ENCODE peak calls at places on chromosomes 12 and 14, in nine cellular contexts. One of them, this sample, is unnamed.

GRCh38 chr14:59529189-59529588 is 44.9 kb downstream of the JKAMP start:
- DNase-seq in tibial nerve: no peak
- DNase-seq in suprapubic skin: no peak
- DNase-seq in A549: no peak
- DNase-seq in transverse colon: no peak
- DNase-seq in stomach: no peak
- DNase-seq in sigmoid colon: no peak
- DNase-seq in SK-N-SH: no peak
- DNase-seq in K562: no peak
- DNase-seq in this sample: no peak

GRCh38 chr12:6285532-6286306 is 24.8 kb upstream of the PLEKHG6 start:
- DNase-seq in transverse colon: no peak
- DNase-seq in stomach: no peak
- DNase-seq in sigmoid colon: no peak
- DNase-seq in K562: no peak
- DNase-seq in tibial nerve: no peak
- DNase-seq in suprapubic skin: no peak
- DNase-seq in A549: no peak
- DNase-seq in SK-N-SH: no peak
- DNase-seq in this sample: no peak

GRCh38 chr12:51689972-51690371 is 98.9 kb downstream of the SCN8A start:
- DNase-seq in A549: no peak
- DNase-seq in stomach: no peak
- DNase-seq in transverse colon: no peak
- DNase-seq in K562: no peak
- DNase-seq in sigmoid colon: no peak
- DNase-seq in SK-N-SH: no peak
- DNase-seq in tibial nerve: no peak
- DNase-seq in suprapubic skin: no peak
- DNase-seq in this sample: no peak

GRCh38 chr12:76055393-76055792 is 23.8 kb upstream of the PHLDA1 start:
- DNase-seq in stomach: no peak
- DNase-seq in tibial nerve: no peak
- DNase-seq in SK-N-SH: no peak
- DNase-seq in A549: no peak
- DNase-seq in K562: no peak
- DNase-seq in suprapubic skin: no peak
- DNase-seq in transverse colon: no peak
- DNase-seq in sigmoid colon: no peak
- DNase-seq in this sample: no peak

GRCh38 chr12:47391566-47391965 is 311.8 kb upstream of the AMIGO2 start:
- DNase-seq in tibial nerve: no peak
- DNase-seq in SK-N-SH: no peak
- DNase-seq in sigmoid colon: no peak
- DNase-seq in suprapubic skin: no peak
- DNase-seq in transverse colon: peak
- DNase-seq in A549: no peak
- DNase-seq in stomach: peak
- DNase-seq in K562: no peak
- DNase-seq in this sample: no peak

GRCh38 chr14:51564460-51564859 is 87.2 kb upstream of the FRMD6 start:
- DNase-seq in transverse colon: no peak
- DNase-seq in A549: no peak
- DNase-seq in tibial nerve: no peak
- DNase-seq in stomach: no peak
- DNase-seq in suprapubic skin: no peak
- DNase-seq in SK-N-SH: no peak
- DNase-seq in sigmoid colon: no peak
- DNase-seq in K562: no peak
- DNase-seq in this sample: no peak

GRCh38 chr12:54479421-54479820 is 6.0 kb upstream of the GTSF1 start:
- DNase-seq in sigmoid colon: no peak
- DNase-seq in stomach: no peak
- DNase-seq in transverse colon: no peak
- DNase-seq in A549: no peak
- DNase-seq in tibial nerve: no peak
- DNase-seq in SK-N-SH: no peak
- DNase-seq in suprapubic skin: no peak
- DNase-seq in K562: no peak
- DNase-seq in this sample: no peak

GRCh38 chr12:64450711-64451486 is 1.0 kb upstream of the TBK1 start:
- DNase-seq in SK-N-SH: peak
- DNase-seq in sigmoid colon: no peak
- DNase-seq in stomach: no peak
- DNase-seq in suprapubic skin: no peak
- DNase-seq in K562: peak
- DNase-seq in A549: no peak
- DNase-seq in tibial nerve: no peak
- DNase-seq in transverse colon: no peak
- DNase-seq in this sample: no peak

GRCh38 chr12:12839886-12840285 is 26.7 kb downstream of the DDX47 start:
- DNase-seq in A549: peak
- DNase-seq in tibial nerve: no peak
- DNase-seq in SK-N-SH: no peak
- DNase-seq in stomach: peak
- DNase-seq in suprapubic skin: no peak
- DNase-seq in K562: no peak
- DNase-seq in sigmoid colon: no peak
- DNase-seq in transverse colon: peak
- DNase-seq in this sample: no peak

GRCh38 chr14:90140298-90140955 is 78.6 kb downstream of the KCNK13 start:
- DNase-seq in suprapubic skin: no peak
- DNase-seq in sigmoid colon: no peak
- DNase-seq in K562: no peak
- DNase-seq in tibial nerve: no peak
- DNase-seq in A549: no peak
- DNase-seq in SK-N-SH: no peak
- DNase-seq in transverse colon: no peak
- DNase-seq in stomach: no peak
- DNase-seq in this sample: no peak

GRCh38 chr14:87794566-87794965 is 198.4 kb downstream of the GALC start:
- DNase-seq in tibial nerve: no peak
- DNase-seq in SK-N-SH: no peak
- DNase-seq in suprapubic skin: no peak
- DNase-seq in A549: no peak
- DNase-seq in sigmoid colon: no peak
- DNase-seq in K562: no peak
- DNase-seq in transverse colon: no peak
- DNase-seq in stomach: no peak
- DNase-seq in this sample: no peak

GRCh38 chr14:58907803-58908202 is 270.0 kb downstream of the DACT1 start:
- DNase-seq in SK-N-SH: no peak
- DNase-seq in transverse colon: no peak
- DNase-seq in sigmoid colon: no peak
- DNase-seq in suprapubic skin: no peak
- DNase-seq in K562: no peak
- DNase-seq in tibial nerve: no peak
- DNase-seq in stomach: no peak
- DNase-seq in A549: no peak
- DNase-seq in this sample: no peak

GRCh38 chr12:26298785-26299621 is 103.6 kb downstream of the SSPN start:
- DNase-seq in suprapubic skin: no peak
- DNase-seq in tibial nerve: no peak
- DNase-seq in transverse colon: no peak
- DNase-seq in stomach: no peak
- DNase-seq in A549: peak
- DNase-seq in K562: peak
- DNase-seq in SK-N-SH: peak
- DNase-seq in sigmoid colon: peak
- DNase-seq in this sample: no peak

GRCh38 chr12:112422531-112422930 is 3.8 kb downstream of the PTPN11 start:
- DNase-seq in transverse colon: no peak
- DNase-seq in tibial nerve: peak
- DNase-seq in SK-N-SH: no peak
- DNase-seq in K562: no peak
- DNase-seq in stomach: no peak
- DNase-seq in suprapubic skin: peak
- DNase-seq in A549: no peak
- DNase-seq in sigmoid colon: no peak
- DNase-seq in this sample: no peak

GRCh38 chr12:42550815-42551214 is 38.7 kb downstream of the PRICKLE1 start:
- DNase-seq in transverse colon: no peak
- DNase-seq in stomach: no peak
- DNase-seq in suprapubic skin: no peak
- DNase-seq in SK-N-SH: no peak
- DNase-seq in K562: no peak
- DNase-seq in sigmoid colon: no peak
- DNase-seq in A549: no peak
- DNase-seq in tibial nerve: no peak
- DNase-seq in this sample: no peak

GRCh38 chr12:120687570-120688289 is 781 bp downstream of the MLEC start:
- DNase-seq in transverse colon: peak
- DNase-seq in SK-N-SH: no peak
- DNase-seq in K562: peak
- DNase-seq in A549: no peak
- DNase-seq in suprapubic skin: no peak
- DNase-seq in sigmoid colon: peak
- DNase-seq in tibial nerve: no peak
- DNase-seq in stomach: no peak
- DNase-seq in this sample: peak

GRCh38 chr12:93514853-93515252 is 47.5 kb downstream of the MRPL42 start:
- DNase-seq in sigmoid colon: no peak
- DNase-seq in tibial nerve: no peak
- DNase-seq in stomach: no peak
- DNase-seq in transverse colon: no peak
- DNase-seq in A549: no peak
- DNase-seq in SK-N-SH: no peak
- DNase-seq in K562: no peak
- DNase-seq in suprapubic skin: no peak
- DNase-seq in this sample: no peak

GRCh38 chr14:62117010-62117717 is 354.9 kb downstream of the SNAPC1 start:
- DNase-seq in A549: peak
- DNase-seq in sigmoid colon: peak
- DNase-seq in stomach: peak
- DNase-seq in transverse colon: peak
- DNase-seq in K562: peak
- DNase-seq in suprapubic skin: peak
- DNase-seq in tibial nerve: peak
- DNase-seq in SK-N-SH: peak
- DNase-seq in this sample: peak

GRCh38 chr14:56325251-56325839 is 207.1 kb downstream of the PELI2 start:
- DNase-seq in K562: no peak
- DNase-seq in transverse colon: no peak
- DNase-seq in SK-N-SH: no peak
- DNase-seq in stomach: no peak
- DNase-seq in sigmoid colon: no peak
- DNase-seq in suprapubic skin: no peak
- DNase-seq in tibial nerve: no peak
- DNase-seq in A549: no peak
- DNase-seq in this sample: no peak
- TF ChIP-seq EP300 in K562: no peak
- TF ChIP-seq EP300 in transverse colon: no peak
- TF ChIP-seq EP300 in SK-N-SH: no peak
- TF ChIP-seq EP300 in stomach: no peak
- TF ChIP-seq EP300 in sigmoid colon: no peak
- TF ChIP-seq EP300 in suprapubic skin: no peak
- TF ChIP-seq EP300 in tibial nerve: no peak
- TF ChIP-seq EP300 in A549: no peak
- TF ChIP-seq EP300 in this sample: no peak

GRCh38 chr12:124475295-124476010 is 92.0 kb downstream of the NCOR2 start:
- DNase-seq in transverse colon: no peak
- DNase-seq in SK-N-SH: no peak
- DNase-seq in suprapubic skin: no peak
- DNase-seq in tibial nerve: no peak
- DNase-seq in stomach: no peak
- DNase-seq in sigmoid colon: no peak
- DNase-seq in A549: no peak
- DNase-seq in K562: no peak
- DNase-seq in this sample: no peak

GRCh38 chr12:124476011-124476400 is 91.4 kb downstream of the NCOR2 start:
- DNase-seq in tibial nerve: no peak
- DNase-seq in transverse colon: no peak
- DNase-seq in sigmoid colon: no peak
- DNase-seq in A549: no peak
- DNase-seq in suprapubic skin: no peak
- DNase-seq in K562: no peak
- DNase-seq in SK-N-SH: no peak
- DNase-seq in stomach: no peak
- DNase-seq in this sample: no peak

GRCh38 chr12:124477109-124477915 is 90.1 kb downstream of the NCOR2 start:
- DNase-seq in transverse colon: no peak
- DNase-seq in K562: no peak
- DNase-seq in tibial nerve: no peak
- DNase-seq in A549: no peak
- DNase-seq in stomach: no peak
- DNase-seq in suprapubic skin: no peak
- DNase-seq in sigmoid colon: no peak
- DNase-seq in SK-N-SH: no peak
- DNase-seq in this sample: no peak

GRCh38 chr12:124472690-124473279 is 94.6 kb downstream of the NCOR2 start:
- DNase-seq in transverse colon: no peak
- DNase-seq in A549: no peak
- DNase-seq in SK-N-SH: no peak
- DNase-seq in stomach: no peak
- DNase-seq in K562: no peak
- DNase-seq in suprapubic skin: no peak
- DNase-seq in sigmoid colon: no peak
- DNase-seq in tibial nerve: no peak
- DNase-seq in this sample: no peak

DNA sequence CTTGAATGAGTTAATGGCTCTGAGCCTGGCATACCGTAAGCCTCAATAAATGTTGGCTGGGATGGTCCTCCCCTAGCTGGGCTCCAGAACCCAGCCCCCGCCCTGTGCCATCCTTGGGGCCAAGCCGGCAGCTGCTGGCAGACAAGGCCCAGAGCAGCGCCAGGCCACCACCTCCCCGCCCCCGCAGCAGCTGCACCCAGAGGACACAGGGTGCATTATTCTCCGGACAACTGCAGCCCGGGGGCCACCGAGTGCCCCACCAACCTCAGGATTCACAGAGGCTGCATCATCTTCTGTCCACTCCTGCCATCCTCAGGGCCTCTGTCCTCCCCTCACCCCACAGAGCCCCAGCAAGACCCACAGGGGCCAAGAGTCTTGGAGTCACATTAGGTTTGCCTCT is 92.7 kb downstream of the NCOR2 start:
- DNase-seq in tibial nerve: no peak
- DNase-seq in sigmoid colon: peak
- DNase-seq in stomach: no peak
- DNase-seq in suprapubic skin: no peak
- DNase-seq in A549: no peak
- DNase-seq in transverse colon: no peak
- DNase-seq in SK-N-SH: no peak
- DNase-seq in K562: no peak
- DNase-seq in this sample: no peak
- H3K27ac ChIP-seq in tibial nerve: peak
- H3K27ac ChIP-seq in sigmoid colon: no peak
- H3K27ac ChIP-seq in stomach: no peak
- H3K27ac ChIP-seq in suprapubic skin: no peak
- H3K27ac ChIP-seq in A549: no peak
- H3K27ac ChIP-seq in transverse colon: no peak
- H3K27ac ChIP-seq in SK-N-SH: no peak
- H3K27ac ChIP-seq in K562: no peak
- H3K27ac ChIP-seq in this sample: no peak

GRCh38 chr12:101172316-101172715 is 37.7 kb downstream of the SLC5A8 start:
- DNase-seq in transverse colon: peak
- DNase-seq in tibial nerve: no peak
- DNase-seq in sigmoid colon: no peak
- DNase-seq in suprapubic skin: no peak
- DNase-seq in K562: peak
- DNase-seq in SK-N-SH: peak
- DNase-seq in A549: no peak
- DNase-seq in stomach: no peak
- DNase-seq in this sample: no peak
- TF ChIP-seq EP300 in transverse colon: no peak
- TF ChIP-seq EP300 in tibial nerve: no peak
- TF ChIP-seq EP300 in sigmoid colon: no peak
- TF ChIP-seq EP300 in suprapubic skin: no peak
- TF ChIP-seq EP300 in K562: no peak
- TF ChIP-seq EP300 in SK-N-SH: no peak
- TF ChIP-seq EP300 in A549: no peak
- TF ChIP-seq EP300 in stomach: no peak
- TF ChIP-seq EP300 in this sample: no peak

GRCh38 chr12:69062838-69063237 is 129.9 kb upstream of the CPM start:
- DNase-seq in stomach: no peak
- DNase-seq in sigmoid colon: no peak
- DNase-seq in tibial nerve: no peak
- DNase-seq in SK-N-SH: no peak
- DNase-seq in transverse colon: no peak
- DNase-seq in A549: no peak
- DNase-seq in suprapubic skin: no peak
- DNase-seq in K562: no peak
- DNase-seq in this sample: no peak
- H3K27ac ChIP-seq in stomach: no peak
- H3K27ac ChIP-seq in sigmoid colon: no peak
- H3K27ac ChIP-seq in tibial nerve: peak
- H3K27ac ChIP-seq in SK-N-SH: peak
- H3K27ac ChIP-seq in transverse colon: peak
- H3K27ac ChIP-seq in A549: peak
- H3K27ac ChIP-seq in suprapubic skin: peak
- H3K27ac ChIP-seq in K562: no peak
- H3K27ac ChIP-seq in this sample: no peak